ENCODE peak calls at places on chromosomes 12 and 14, in five cellular contexts. Z is CD8-positive, alpha-beta T cell; T is body of pancreas; X is prostate gland; I is A549. C is an unnamed sample.
A peak's percentile ranks its signal among the peaks of the same experiment; 100 is the strongest.

GRCh38 chr12:83827860-83828259 is 1084.7 kb downstream of the SLC6A15 start:
- DNase-seq in X (no peak), T (no peak), Z (no peak), I (no peak), C (no peak)

GRCh38 chr14:80678436-80678835 is 263.1 kb downstream of the CEP128 start:
- DNase-seq in X (no peak), I (no peak), T (no peak), Z (no peak), C (no peak)

GRCh38 chr12:6450869-6451347 is 934 bp upstream of the TAPBPL start:
- DNase-seq in T (no peak), I (no peak), X (no peak), Z (no peak), C (no peak)

GRCh38 chr14:65333926-65334687 is 78.4 kb upstream of the FUT8 start:
- DNase-seq in T (no peak), I (no peak), Z (no peak), X (no peak), C (no peak)

GRCh38 chr14:75369506-75369905 is 58.3 kb upstream of the JDP2 start:
- DNase-seq in T (no peak), Z (no peak), X (no peak), I (no peak), C (no peak)

GRCh38 chr14:105059917-105060565 is 5.2 kb downstream of the GPR132 start:
- DNase-seq in I (no peak), X (no peak), Z (no peak), T (no peak), C (no peak)

GRCh38 chr12:95796225-95796981 is 5.8 kb upstream of the NTN4 start:
- DNase-seq in I (no peak), Z (no peak), T (no peak), X (no peak), C (no peak)

GRCh38 chr12:70070494-70071007 is 172.7 kb upstream of the CNOT2 start:
- DNase-seq in T (no peak), X (no peak), I (no peak), Z (no peak), C (no peak)

GRCh38 chr12:5580911-5581488 is 149.1 kb downstream of the NTF3 start:
- DNase-seq in X (no peak), T (no peak), I (no peak), Z (no peak), C (no peak)

GRCh38 chr12:5433840-5434646 is 2.1 kb downstream of the NTF3 start:
- DNase-seq in X (no peak), I (no peak), Z (no peak), T (no peak), C (no peak)

GRCh38 chr14:68616255-68616902 is 176.5 kb downstream of the ZFP36L1 start:
- DNase-seq in I (no peak), T (no peak), X (no peak), Z (no peak), C (no peak)

GRCh38 chr12:100383586-100384548 is 27.0 kb downstream of the SLC17A8 start:
- DNase-seq in X (no peak), T (no peak), I (no peak), Z (no peak), C (no peak)

GRCh38 chr14:105294142-105294597 is 6.6 kb downstream of the BRF1 start:
- DNase-seq in I (no peak), T (peak; percentile 61), Z (peak; percentile 77), X (no peak), C (no peak)

GRCh38 chr12:94134226-94134795 is 14.1 kb upstream of the PLXNC1 start:
- DNase-seq in T (no peak), Z (no peak), I (peak; percentile 71), X (no peak), C (no peak)

GRCh38 chr12:32497864-32498263 is 98.5 kb downstream of the FGD4 start:
- DNase-seq in Z (no peak), X (no peak), T (no peak), I (no peak), C (no peak)

GRCh38 chr12:45583011-45583657 is 146.4 kb upstream of the ARID2 start:
- DNase-seq in I (no peak), X (no peak), Z (no peak), T (peak; percentile 5), C (no peak)

GRCh38 chr14:71680733-71681387 is 251.4 kb upstream of the RGS6 start:
- DNase-seq in I (no peak), X (no peak), Z (no peak), T (no peak), C (no peak)

GRCh38 chr12:122847921-122848421 is 12.7 kb downstream of the HIP1R start:
- DNase-seq in I (no peak), Z (no peak), T (no peak), X (no peak), C (no peak)

GRCh38 chr12:48203192-48203591 is at the start of gene OR10AD1:
- DNase-seq in Z (no peak), X (no peak), T (no peak), I (no peak), C (no peak)

GRCh38 chr12:121162384-121162783 is 29.7 kb downstream of the P2RX7 start:
- DNase-seq in X (no peak), I (no peak), T (no peak), Z (no peak), C (no peak)

GRCh38 chr12:68939500-68939899 is 6.5 kb upstream of the CPM start:
- DNase-seq in T (no peak), I (no peak), Z (no peak), X (no peak), C (no peak)

GRCh38 chr14:89117017-89117416 is 292.6 kb downstream of the TTC8 start:
- DNase-seq in X (no peak), T (no peak), I (no peak), Z (no peak), C (no peak)

GRCh38 chr14:74302160-74302628 is 540 bp downstream of the ABCD4 start:
- DNase-seq in Z (peak; percentile 38), T (no peak), X (no peak), I (peak; percentile 71), C (no peak)

GRCh38 chr14:28759056-28759657 is 7.4 kb upstream of the FOXG1 start:
- DNase-seq in X (no peak), Z (no peak), I (no peak), T (no peak), C (no peak)

GRCh38 chr12:54082402-54082892 is 28.8 kb downstream of the HOXC4 start:
- DNase-seq in Z (peak; percentile 72), I (no peak), T (peak; percentile 6), X (no peak), C (no peak)

GRCh38 chr12:127169321-127170270 is 1097.4 kb upstream of the TMEM132C start:
- DNase-seq in T (no peak), X (no peak), I (no peak), Z (no peak), C (no peak)

GRCh38 chr12:1606021-1606622 is 11.7 kb upstream of the FBXL14 start:
- DNase-seq in Z (peak; percentile 52), X (peak; percentile 95), T (peak; percentile 91), I (peak; percentile 80), C (peak; percentile 96)

GRCh38 chr14:49942090-49942489 is 49.2 kb downstream of the ARF6 start:
- DNase-seq in Z (no peak), I (no peak), X (no peak), T (no peak), C (no peak)

GRCh38 chr14:49944501-49944900 is 51.6 kb downstream of the ARF6 start:
- DNase-seq in T (no peak), X (no peak), Z (no peak), I (no peak), C (no peak)

GRCh38 chr14:49946320-49947141 is 53.6 kb downstream of the ARF6 start:
- DNase-seq in T (peak; percentile 18), Z (no peak), I (peak; percentile 76), X (peak; percentile 62), C (no peak)

GRCh38 chr14:49940805-49941421 is 48.0 kb downstream of the ARF6 start:
- DNase-seq in Z (no peak), T (no peak), X (no peak), I (no peak), C (no peak)

GRCh38 chr14:49945448-49946319 is 52.8 kb downstream of the ARF6 start:
- DNase-seq in Z (no peak), T (no peak), I (no peak), X (no peak), C (no peak)
- H3K4me1 ChIP-seq in Z (peaks cover 53% of the 10 kb centered on the region), T (peaks cover 18% of the 10 kb centered on the region), I (peaks cover 57% of the 10 kb centered on the region), X (peaks cover 2% of the 10 kb centered on the region), C (peaks cover 26% of the 10 kb centered on the region)

GRCh38 chr14:24315807-24316596 is 4.7 kb downstream of the LTB4R start:
- DNase-seq in Z (no peak), I (no peak), T (no peak), X (no peak), C (peak; percentile 75)
- H3K4me1 ChIP-seq in Z (peaks cover 39% of the 10 kb centered on the region), I (peaks cover 11% of the 10 kb centered on the region), T (peaks cover 21% of the 10 kb centered on the region), X (no peaks in the 10 kb centered on the region), C (peaks cover 61% of the 10 kb centered on the region)

GRCh38 chr14:58836303-58836702 is 198.5 kb downstream of the DACT1 start:
- DNase-seq in T (no peak), Z (no peak), X (no peak), I (no peak), C (no peak)

GRCh38 chr14:58833634-58834378 is 196.0 kb downstream of the DACT1 start:
- DNase-seq in Z (no peak), X (no peak), T (no peak), I (no peak), C (peak; percentile 60)

GRCh38 chr14:58844544-58844943 is 206.8 kb downstream of the DACT1 start:
- DNase-seq in I (no peak), T (no peak), Z (no peak), X (no peak), C (no peak)

GRCh38 chr14:58839233-58839632 is 201.5 kb downstream of the DACT1 start:
- DNase-seq in X (no peak), Z (no peak), I (no peak), T (no peak), C (no peak)
- H3K4me1 ChIP-seq in X (no peaks in the 10 kb centered on the region), Z (no peaks in the 10 kb centered on the region), I (no peaks in the 10 kb centered on the region), T (no peaks in the 10 kb centered on the region), C (no peaks in the 10 kb centered on the region)

GRCh38 chr12:109466305-109466704 is 10.8 kb downstream of the KCTD10 start:
- DNase-seq in I (no peak), Z (no peak), X (no peak), T (no peak), C (no peak)
- H3K4me1 ChIP-seq in I (peaks cover 31% of the 10 kb centered on the region), Z (peaks cover 16% of the 10 kb centered on the region), X (peaks cover 26% of the 10 kb centered on the region), T (peaks cover 34% of the 10 kb centered on the region), C (peaks cover 84% of the 10 kb centered on the region)

GRCh38 chr12:90871697-90872096 is 83.3 kb downstream of the CCER1 start:
- DNase-seq in T (no peak), Z (no peak), X (no peak), I (no peak), C (no peak)
- H3K4me1 ChIP-seq in T (no peaks in the 10 kb centered on the region), Z (no peaks in the 10 kb centered on the region), X (no peaks in the 10 kb centered on the region), I (no peaks in the 10 kb centered on the region), C (no peaks in the 10 kb centered on the region)

DNA sequence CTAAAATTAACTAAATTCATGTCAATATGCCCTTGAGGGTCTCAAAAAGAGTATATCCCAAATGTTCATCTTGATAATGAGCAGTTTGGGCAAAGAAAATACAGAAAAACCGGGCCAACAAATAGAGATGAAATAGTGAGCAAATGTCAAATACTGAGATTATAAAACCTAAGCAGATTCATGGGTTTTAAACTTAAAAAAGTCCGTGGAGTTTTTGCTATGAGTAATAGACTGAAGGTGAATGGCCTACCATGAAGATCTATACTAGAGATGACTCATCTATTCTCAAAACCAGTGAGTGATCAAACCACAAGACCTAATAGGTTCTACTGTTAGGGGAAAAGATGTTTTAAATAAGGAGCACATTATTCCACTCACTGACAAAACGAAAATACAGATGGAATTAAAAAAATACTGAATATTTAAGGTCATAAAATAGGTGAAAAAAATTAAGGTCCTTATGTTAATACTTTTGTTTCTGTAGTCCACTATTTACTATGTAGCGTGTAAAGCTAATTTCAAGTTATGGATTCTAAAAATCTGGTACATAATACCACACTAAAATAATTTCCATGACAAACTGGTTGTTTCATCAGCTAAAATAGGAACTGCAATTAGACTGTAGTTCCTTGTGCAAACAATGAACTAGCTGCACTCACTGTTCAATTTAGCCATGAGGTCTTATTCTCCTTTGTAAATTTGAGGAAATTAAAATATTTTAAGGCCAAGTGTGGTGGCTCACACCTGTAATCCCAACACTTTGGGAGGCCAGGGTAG is 5.0 kb downstream of the HNRNPC start:
- DNase-seq in X (no peak), Z (no peak), T (no peak), I (no peak), C (no peak)
- H3K4me1 ChIP-seq in X (peaks cover 3% of the 10 kb centered on the region), Z (peaks cover 57% of the 10 kb centered on the region), T (peaks cover 68% of the 10 kb centered on the region), I (peaks cover 60% of the 10 kb centered on the region), C (peaks cover 73% of the 10 kb centered on the region)